ENCODE peak calls at places on chromosomes 12 and 14, in eight cellular contexts. H, A, W, N, K, U, S and T are unnamed samples.

GRCh38 chr12:27667540-27667939 is 28.7 kb upstream of the REP15 start:
- DNase-seq in H (no peak), A (peak; percentile 31), W (no peak), N (peak; percentile 86), K (no peak), U (no peak), S (no peak), T (peak; percentile 76)

GRCh38 chr14:101623685-101624444 is 62.6 kb downstream of the DIO3 start:
- DNase-seq in H (peak; percentile 35), A (no peak), W (no peak), N (no peak), K (no peak), U (peak; percentile 47), S (no peak), T (no peak)

GRCh38 chr14:32006267-32007110 is 70.6 kb upstream of the ARHGAP5 start:
- DNase-seq in H (no peak), A (no peak), W (no peak), N (no peak), K (peak; percentile 85), U (no peak), S (peak; percentile 98), T (no peak)

GRCh38 chr12:185197-185955 is 28.6 kb downstream of the SLC6A12 start:
- DNase-seq in H (no peak), A (no peak), W (no peak), N (no peak), K (no peak), U (no peak), S (no peak), T (no peak)

GRCh38 chr14:69574266-69574953 is at the start of gene CCDC177:
- DNase-seq in H (peak; percentile 88), A (peak; percentile 34), W (peak; percentile 53), N (peak; percentile 57), K (peak; percentile 68), U (peak; percentile 91), S (no peak), T (peak; percentile 22)

GRCh38 chr14:35254736-35255135 is 37.4 kb upstream of the PSMA6 start:
- DNase-seq in H (no peak), A (no peak), W (no peak), N (no peak), K (no peak), U (no peak), S (no peak), T (no peak)

GRCh38 chr14:81435578-81436295 is 35.6 kb upstream of the STON2 start:
- DNase-seq in H (peak; percentile 85), A (peak; percentile 69), W (peak; percentile 48), N (peak; percentile 28), K (peak; percentile 26), U (peak; percentile 93), S (peak; percentile 45), T (peak; percentile 11)

GRCh38 chr12:49673446-49674317 is 33.5 kb downstream of the FMNL3 start:
- DNase-seq in H (peak; percentile 89), A (peak; percentile 96), W (peak; percentile 91), N (peak; percentile 96), K (no peak), U (peak; percentile 92), S (peak; percentile 47), T (peak; percentile 96)

GRCh38 chr12:41979574-41979973 is 165.1 kb downstream of the GXYLT1 start:
- DNase-seq in H (no peak), A (no peak), W (no peak), N (no peak), K (peak; percentile 33), U (no peak), S (no peak), T (no peak)

GRCh38 chr12:15982471-15982870 is 71.3 kb downstream of the DERA start:
- DNase-seq in H (peak; percentile 44), A (no peak), W (no peak), N (peak; percentile 75), K (peak; percentile 18), U (no peak), S (no peak), T (peak; percentile 71)

GRCh38 chr14:73753043-73753886 is 39.1 kb upstream of the PNMA1 start:
- DNase-seq in H (peak; percentile 64), A (peak; percentile 75), W (no peak), N (peak; percentile 33), K (no peak), U (no peak), S (no peak), T (no peak)

GRCh38 chr14:24172261-24172860 is 481 bp downstream of the REC8 start:
- DNase-seq in H (peak; percentile 79), A (no peak), W (no peak), N (no peak), K (no peak), U (peak; percentile 85), S (no peak), T (no peak)

GRCh38 chr12:93019911-93020224 is 90.8 kb upstream of the EEA1 start:
- DNase-seq in H (no peak), A (no peak), W (no peak), N (no peak), K (no peak), U (no peak), S (no peak), T (no peak)

GRCh38 chr14:91284146-91284790 is 39.8 kb upstream of the GPR68 start:
- DNase-seq in H (peak; percentile 76), A (peak; percentile 44), W (no peak), N (peak; percentile 86), K (no peak), U (no peak), S (peak; percentile 28), T (peak; percentile 79)

GRCh38 chr12:64682572-64683277 is 72.4 kb downstream of the RASSF3 start:
- DNase-seq in H (peak; percentile 80), A (peak; percentile 76), W (no peak), N (peak; percentile 89), K (peak; percentile 40), U (no peak), S (no peak), T (peak; percentile 89)

GRCh38 chr12:94180558-94181296 is 32.4 kb downstream of the PLXNC1 start:
- DNase-seq in H (no peak), A (no peak), W (no peak), N (no peak), K (no peak), U (no peak), S (no peak), T (no peak)

GRCh38 chr14:75539562-75540478 is 17.6 kb downstream of the BATF start:
- DNase-seq in H (no peak), A (no peak), W (no peak), N (no peak), K (no peak), U (no peak), S (no peak), T (no peak)

GRCh38 chr12:110042260-110042659 is 6.1 kb downstream of the C12orf76 start:
- DNase-seq in H (no peak), A (peak; percentile 50), W (no peak), N (no peak), K (peak; percentile 72), U (no peak), S (no peak), T (no peak)

GRCh38 chr12:54404061-54405004 is 14.7 kb downstream of the ITGA5 start:
- DNase-seq in H (peak; percentile 64), A (peak; percentile 12), W (no peak), N (peak; percentile 75), K (peak; percentile 66), U (no peak), S (no peak), T (peak; percentile 58)
- TF ChIP-seq CTCF in H (peak; percentile 98), A (peak; percentile 97), W (peak; percentile 92), N (peak; percentile 98), K (peak; percentile 74), U (peak; percentile 76), S (peak; percentile 94), T (peak; percentile 91)

DNA sequence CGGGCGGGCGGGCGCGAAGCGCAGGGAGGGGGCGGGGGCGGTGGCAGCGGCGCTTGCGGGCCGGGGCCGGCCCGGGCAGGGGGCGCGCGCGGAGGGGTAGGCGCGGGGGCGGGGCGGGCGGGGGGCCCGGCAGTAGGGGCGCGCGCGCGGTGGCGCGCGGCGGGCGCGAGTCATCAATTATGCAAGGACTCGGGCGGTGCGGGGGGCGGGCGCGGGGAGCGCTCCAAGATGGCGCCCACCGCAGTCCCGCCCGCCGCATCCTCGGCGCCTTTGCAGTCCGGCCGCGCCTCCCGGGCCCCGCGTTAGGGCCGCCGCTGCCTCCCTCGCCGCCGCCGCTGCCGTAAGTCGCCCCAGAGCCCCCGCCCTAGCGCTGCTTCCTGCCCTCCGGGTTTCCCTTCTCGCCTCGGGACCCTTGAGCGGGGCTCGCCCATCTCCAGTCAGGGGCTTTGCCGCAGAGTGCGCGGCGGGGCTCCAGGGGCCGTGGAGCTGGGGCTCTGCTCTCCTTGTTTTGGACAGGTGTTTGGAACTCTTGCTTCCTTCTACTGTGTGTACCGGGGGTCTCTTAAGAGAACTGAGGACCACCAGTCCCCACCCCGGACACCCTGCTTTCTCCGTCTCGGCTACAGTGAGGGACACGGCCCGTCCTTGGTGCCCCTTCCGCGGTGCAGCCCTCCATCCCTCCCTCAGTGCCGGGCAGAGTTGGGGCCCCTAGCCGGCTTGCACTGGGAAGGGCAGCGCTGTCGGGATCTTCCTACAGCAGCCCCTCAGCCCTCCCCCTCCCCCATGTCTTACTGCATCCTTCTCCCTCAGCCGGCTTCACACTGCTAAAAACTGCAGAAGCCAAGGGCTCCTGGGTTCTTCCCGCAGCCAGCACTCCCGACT is at the start of gene SCN8A:
- DNase-seq in H (peak; percentile 94), A (peak; percentile 34), W (peak; percentile 19), N (peak; percentile 6), K (peak; percentile 61), U (peak; percentile 90), S (no peak), T (peak; percentile 66)
- H3K4me3 ChIP-seq in H (peak within 1 kb of the TSS; percentile 93), A (peak within 1 kb of the TSS; percentile 59), W (peak within 1 kb of the TSS; percentile 61), N (peak within 1 kb of the TSS; percentile 67), K (peak within 1 kb of the TSS; percentile 70), U (peak within 1 kb of the TSS; percentile 18), S (peak within 1 kb of the TSS; percentile 57), T (peak within 1 kb of the TSS; percentile 86)

GRCh38 chr12:131085125-131085815 is 131.6 kb downstream of the ADGRD1 start:
- DNase-seq in H (no peak), A (no peak), W (peak; percentile 23), N (no peak), K (no peak), U (no peak), S (no peak), T (no peak)
- TF ChIP-seq CTCF in H (no peak), A (no peak), W (no peak), N (no peak), K (no peak), U (no peak), S (no peak), T (no peak)

GRCh38 chr12:99427104-99427503 is 220.4 kb upstream of the GARIN6 start:
- DNase-seq in H (no peak), A (no peak), W (no peak), N (no peak), K (no peak), U (no peak), S (peak; percentile 51), T (no peak)
- H3K4me3 ChIP-seq in H (no peak overlapping the region), A (no peak overlapping the region), W (no peak overlapping the region), N (no peak overlapping the region), K (no peak overlapping the region), U (no peak overlapping the region), S (no peak overlapping the region), T (no peak overlapping the region)